ENCODE peak calls at places on chromosomes 12 and 14, in eight cellular contexts. Z is left cardiac atrium; M is activated naive CD4-positive, alpha-beta T cell; D is AG10803; H is stimulated activated CD4-positive, alpha-beta T cell treated with anti-CD3 and anti-CD28 coated beads, Interleukin-2, amount 100 ng/mL, for 48 hours; Y is GM03348; X is body of pancreas; K is tibial artery. R is an unnamed sample.

GRCh38 chr12:24045816-24046257 is 96.4 kb upstream of the SOX5 start:
- DNase-seq in Z (peak), M (no peak), D (peak), H (no peak), Y (no peak), X (no peak), K (peak), R (no peak)

GRCh38 chr14:104282332-104283196 is 144.2 kb downstream of the KIF26A start:
- DNase-seq in Z (peak), M (no peak), D (no peak), H (no peak), Y (no peak), X (peak), K (peak), R (no peak)

GRCh38 chr12:124457287-124458219 is 109.9 kb downstream of the NCOR2 start:
- DNase-seq in Z (peak), M (no peak), D (peak), H (peak), Y (peak), X (no peak), K (peak), R (peak)

GRCh38 chr12:78885466-78885865 is 20.9 kb downstream of the SYT1 start:
- DNase-seq in Z (no peak), M (no peak), D (no peak), H (no peak), Y (no peak), X (no peak), K (no peak), R (no peak)

GRCh38 chr12:40769846-40770245 is 77.6 kb downstream of the CNTN1 start:
- DNase-seq in Z (no peak), M (no peak), D (no peak), H (no peak), Y (no peak), X (no peak), K (no peak), R (no peak)

GRCh38 chr12:93954160-93955112 is 193.9 kb upstream of the PLXNC1 start:
- DNase-seq in Z (peak), M (no peak), D (peak), H (no peak), Y (peak), X (peak), K (peak), R (no peak)

GRCh38 chr12:23113781-23114180 is 488.8 kb downstream of the ETNK1 start:
- DNase-seq in Z (no peak), M (no peak), D (no peak), H (no peak), Y (no peak), X (no peak), K (no peak), R (no peak)

GRCh38 chr12:122893208-122894151 is 2.4 kb downstream of the VPS37B start:
- DNase-seq in Z (no peak), M (no peak), D (no peak), H (no peak), Y (no peak), X (peak), K (no peak), R (no peak)

GRCh38 chr12:52277486-52278245 is 3.2 kb downstream of the KRT86 start:
- DNase-seq in Z (no peak), M (no peak), D (no peak), H (no peak), Y (no peak), X (peak), K (no peak), R (no peak)

GRCh38 chr12:53593031-53593430 is 33.2 kb downstream of the ATF7 start:
- DNase-seq in Z (no peak), M (no peak), D (no peak), H (no peak), Y (no peak), X (no peak), K (no peak), R (no peak)

GRCh38 chr12:3797649-3798048 is 44.7 kb upstream of the CRACR2A start:
- DNase-seq in Z (no peak), M (no peak), D (no peak), H (no peak), Y (no peak), X (no peak), K (no peak), R (no peak)

GRCh38 chr14:88995437-88996198 is 171.2 kb downstream of the TTC8 start:
- DNase-seq in Z (no peak), M (no peak), D (peak), H (no peak), Y (peak), X (no peak), K (no peak), R (no peak)

GRCh38 chr14:63840981-63841380 is 11.8 kb upstream of the SYNE2 start:
- DNase-seq in Z (no peak), M (no peak), D (no peak), H (peak), Y (no peak), X (no peak), K (no peak), R (no peak)

GRCh38 chr12:22046968-22047390 is 961 bp downstream of the CMAS start:
- DNase-seq in Z (no peak), M (no peak), D (no peak), H (no peak), Y (no peak), X (no peak), K (no peak), R (no peak)

GRCh38 chr14:53613404-53614253 is 343.0 kb downstream of the BMP4 start:
- DNase-seq in Z (no peak), M (no peak), D (no peak), H (no peak), Y (no peak), X (peak), K (no peak), R (peak)

GRCh38 chr12:61513972-61514371 is 746.2 kb upstream of the USP15 start:
- DNase-seq in Z (no peak), M (no peak), D (no peak), H (no peak), Y (no peak), X (no peak), K (no peak), R (no peak)

GRCh38 chr12:43836455-43836989 is 641 bp downstream of the TMEM117 start:
- DNase-seq in Z (no peak), M (no peak), D (peak), H (no peak), Y (peak), X (peak), K (no peak), R (no peak)

GRCh38 chr12:100576311-100577036 is 3.0 kb downstream of the GAS2L3 start:
- DNase-seq in Z (no peak), M (no peak), D (peak), H (no peak), Y (peak), X (no peak), K (no peak), R (no peak)

GRCh38 chr12:54984602-54985376 is at the start of gene TESPA1:
- DNase-seq in Z (peak), M (peak), D (no peak), H (peak), Y (no peak), X (peak), K (peak), R (peak)

GRCh38 chr12:29709056-29709455 is 74.7 kb downstream of the TMTC1 start:
- DNase-seq in Z (no peak), M (no peak), D (no peak), H (no peak), Y (no peak), X (no peak), K (no peak), R (no peak)